ENCODE peak calls at places on chromosomes 7 and 10, in five cellular contexts. T is mammary epithelial cell, P is fibroblast of lung, Y is PC-3, H is tibial artery. U is an unnamed sample. For H3K27me3, the result is how much of the 10 kb centered on the place peaks cover.

GRCh38 chr7:76201732-76202665 is at the start of gene SRRM3:
- DNase-seq in T (peak), P (peak), Y (peak), H (peak), U (no peak)

GRCh38 chr7:105765846-105766245 is 110.6 kb downstream of the ATXN7L1 start:
- DNase-seq in T (no peak), P (peak), Y (no peak), H (no peak), U (no peak)

GRCh38 chr7:79182283-79182682 is 271.2 kb downstream of the MAGI2 start:
- DNase-seq in T (peak), P (peak), Y (peak), H (no peak), U (no peak)

GRCh38 chr10:59881640-59882039 is 24.7 kb downstream of the CCDC6 start:
- DNase-seq in T (no peak), P (no peak), Y (no peak), H (no peak), U (no peak)

GRCh38 chr10:21417172-21417712 is 108.2 kb downstream of the SKIDA1 start:
- DNase-seq in T (no peak), P (no peak), Y (no peak), H (no peak), U (no peak)

GRCh38 chr10:51806079-51806835 is 106.9 kb upstream of the CSTF2T start:
- DNase-seq in T (no peak), P (peak), Y (peak), H (no peak), U (no peak)

GRCh38 chr7:44103941-44104879 is at the start of gene AEBP1:
- DNase-seq in T (no peak), P (peak), Y (no peak), H (peak), U (peak)

GRCh38 chr7:100629117-100629711 is 12.1 kb downstream of the TFR2 start:
- DNase-seq in T (no peak), P (no peak), Y (peak), H (no peak), U (peak)

GRCh38 chr10:113704637-113705343 is 25.1 kb downstream of the CASP7 start:
- DNase-seq in T (peak), P (peak), Y (peak), H (no peak), U (peak)

GRCh38 chr7:1948887-1949680 is 279.0 kb downstream of the ELFN1 start:
- DNase-seq in T (no peak), P (no peak), Y (no peak), H (no peak), U (no peak)

DNA sequence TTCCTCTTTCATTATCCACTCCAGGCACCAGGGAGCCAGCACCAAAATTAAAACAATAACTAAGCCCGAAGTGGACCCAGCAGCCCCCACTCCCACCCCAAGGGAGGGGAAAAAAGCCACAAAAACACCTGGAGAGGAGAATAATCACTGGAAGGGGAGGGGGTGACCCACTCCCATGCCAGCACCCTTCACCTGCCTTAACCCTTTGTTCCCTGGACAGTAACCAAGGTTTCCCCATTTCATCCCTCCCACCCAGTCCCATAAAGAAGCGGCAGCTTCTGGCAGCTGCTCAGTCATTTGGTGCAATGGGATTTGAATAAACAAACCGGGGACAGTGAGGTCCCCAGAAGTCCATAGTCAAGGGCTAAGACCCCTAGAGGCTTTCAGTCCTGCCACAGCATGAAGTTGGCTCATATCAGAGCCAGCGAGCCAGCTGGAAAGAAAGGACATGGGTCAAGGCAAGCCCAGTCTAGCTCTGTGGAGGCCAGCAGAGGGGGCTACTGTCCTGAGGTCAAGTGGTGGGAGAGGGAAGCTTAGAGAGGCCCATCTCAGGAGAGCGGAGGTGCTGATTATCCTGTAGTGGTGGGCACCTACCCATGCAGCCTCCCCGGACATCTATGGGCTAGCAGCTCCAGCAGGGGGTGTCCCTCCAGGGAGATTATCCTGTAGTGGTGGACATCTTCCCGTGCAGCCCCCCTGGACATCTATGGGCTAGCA is 58.8 kb upstream of the LBX1 start:
- DNase-seq in T (no peak), P (peak), Y (peak), H (no peak), U (peak)
- H3K27me3 ChIP-seq in T (under half), P (under half), Y (under half), H (half or more), U (under half)

DNA sequence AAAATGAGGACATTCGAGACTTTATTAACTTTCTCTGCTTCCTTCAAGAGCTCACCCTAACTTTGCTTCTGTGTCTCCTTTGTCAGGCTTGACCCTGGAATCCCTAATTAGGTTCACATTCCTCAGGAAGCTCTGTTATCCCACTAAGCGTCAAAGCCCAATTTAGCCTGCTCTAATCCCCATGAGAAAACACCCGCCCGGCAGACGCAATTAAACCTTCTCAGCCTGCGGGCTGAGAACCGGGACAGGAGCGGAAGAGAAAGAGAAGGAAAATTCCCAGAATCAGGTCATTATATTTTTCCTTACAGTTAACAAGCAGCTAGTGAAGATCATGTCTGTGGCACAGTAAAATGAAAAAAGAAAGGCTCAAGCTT is 93.0 kb downstream of the TNS3 start:
- DNase-seq in T (no peak), P (no peak), Y (no peak), H (no peak), U (peak)
- H3K27ac ChIP-seq in T (no peak), P (no peak), Y (no peak), H (peak), U (no peak)

DNA sequence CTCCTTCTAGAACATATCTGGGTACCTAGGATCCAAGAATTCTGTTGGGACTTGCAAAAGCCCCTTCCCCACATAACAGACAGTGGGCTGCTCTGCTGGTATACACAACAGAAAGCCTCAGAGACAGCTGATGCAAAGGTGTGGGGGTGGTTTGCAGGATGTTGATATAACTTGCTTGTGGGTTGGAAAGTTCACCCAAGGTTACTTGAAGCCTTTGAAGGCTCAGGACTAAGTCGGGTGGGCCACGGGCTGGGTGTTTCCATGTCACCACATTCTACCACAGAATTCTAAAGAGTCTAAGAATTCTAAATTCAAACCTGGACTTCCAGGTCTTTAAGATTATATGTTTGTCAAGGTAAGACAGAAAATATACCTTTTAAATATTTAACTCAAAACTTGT is 7.4 kb upstream of the NRCAM start:
- DNase-seq in T (no peak), P (no peak), Y (no peak), H (no peak), U (no peak)
- H3K27me3 ChIP-seq in T (under half), P (under half), Y (under half), H (under half), U (under half)

GRCh38 chr10:62056219-62056618 is 154.7 kb downstream of the ARID5B start:
- DNase-seq in T (no peak), P (no peak), Y (no peak), H (no peak), U (no peak)
- H3K27ac ChIP-seq in T (no peak), P (peak), Y (no peak), H (peak), U (no peak)

DNA sequence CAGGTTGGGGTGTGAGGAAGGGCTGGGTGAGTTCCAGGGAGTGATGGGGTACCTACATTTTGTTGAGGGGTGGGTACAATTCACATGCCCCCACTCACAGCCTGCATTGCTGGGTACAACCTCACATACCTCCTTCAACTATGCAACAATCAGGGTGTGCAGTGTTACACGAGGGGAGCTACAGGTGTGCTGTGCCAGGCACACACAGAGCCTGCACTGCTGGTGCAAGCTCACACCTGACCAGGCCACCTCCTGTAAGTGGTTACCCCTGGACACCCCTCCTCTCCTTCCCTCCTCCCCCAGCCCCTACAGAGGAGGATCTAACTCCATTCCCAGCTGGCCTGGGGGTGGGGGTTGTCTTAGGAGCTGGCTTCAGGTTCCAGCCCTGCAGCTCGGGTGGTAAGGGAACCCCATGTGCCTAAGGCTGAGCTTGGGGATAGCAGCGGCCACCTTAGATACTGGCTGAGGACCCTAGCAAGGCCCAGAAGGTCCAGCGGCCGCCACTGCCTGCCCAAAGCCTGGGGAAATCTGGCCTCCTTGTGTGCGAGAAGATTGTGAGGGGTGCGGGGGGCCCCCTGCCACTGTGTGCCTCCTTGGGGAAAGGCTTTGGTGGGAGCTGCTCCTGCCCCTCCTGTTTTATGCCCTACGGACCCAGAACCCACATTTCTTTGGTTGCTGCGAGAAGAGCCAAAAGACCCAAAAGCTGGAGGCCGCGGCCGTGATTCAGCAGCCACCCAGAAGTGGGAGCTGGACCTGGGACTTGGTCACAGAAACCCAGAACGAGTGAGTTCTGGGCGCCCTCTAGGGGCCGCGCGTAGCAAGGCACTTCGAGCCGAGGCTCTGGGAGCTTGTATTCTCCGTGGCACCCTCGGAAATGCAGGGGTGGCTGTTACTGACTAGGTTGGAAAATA is 10.8 kb downstream of the TLX1 start:
- DNase-seq in T (peak), P (peak), Y (peak), H (peak), U (peak)
- H3K27me3 ChIP-seq in T (under half), P (half or more), Y (under half), H (half or more), U (under half)

DNA sequence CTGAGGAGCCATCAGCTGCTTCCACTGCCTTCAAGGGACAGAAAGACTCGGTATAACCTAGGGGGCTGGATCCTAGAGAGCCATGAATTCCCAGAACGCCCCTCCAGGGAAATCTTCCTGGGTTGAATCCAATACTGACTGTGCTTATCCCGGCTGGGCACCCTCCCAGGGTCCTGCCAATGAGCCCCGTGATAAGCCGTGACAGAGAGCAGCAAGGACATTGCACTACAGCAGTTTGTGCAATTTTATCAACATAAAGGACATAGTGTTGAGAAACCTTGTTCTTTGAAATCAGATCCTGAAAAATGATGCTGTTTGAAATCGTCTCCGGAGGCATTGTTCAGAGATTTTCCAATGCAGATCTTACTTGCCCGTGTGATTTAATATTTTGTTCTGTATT is 18.8 kb downstream of the AKR1B1 start:
- DNase-seq in T (no peak), P (no peak), Y (no peak), H (no peak), U (no peak)
- H3K27ac ChIP-seq in T (no peak), P (no peak), Y (no peak), H (no peak), U (no peak)

GRCh38 chr7:131625817-131626372 is 69.5 kb upstream of the PODXL start:
- DNase-seq in T (peak), P (peak), Y (peak), H (no peak), U (peak)

GRCh38 chr7:131629203-131629871 is 72.9 kb upstream of the PODXL start:
- DNase-seq in T (peak), P (peak), Y (peak), H (no peak), U (no peak)

GRCh38 chr7:131626643-131627042 is 70.2 kb upstream of the PODXL start:
- DNase-seq in T (no peak), P (no peak), Y (no peak), H (no peak), U (no peak)

GRCh38 chr7:131628634-131629033 is 72.2 kb upstream of the PODXL start:
- DNase-seq in T (no peak), P (no peak), Y (no peak), H (no peak), U (no peak)

GRCh38 chr7:131627589-131628212 is 71.3 kb upstream of the PODXL start:
- DNase-seq in T (no peak), P (no peak), Y (no peak), H (no peak), U (no peak)
- H3K27me3 ChIP-seq in T (under half), P (under half), Y (under half), H (under half), U (under half)

DNA sequence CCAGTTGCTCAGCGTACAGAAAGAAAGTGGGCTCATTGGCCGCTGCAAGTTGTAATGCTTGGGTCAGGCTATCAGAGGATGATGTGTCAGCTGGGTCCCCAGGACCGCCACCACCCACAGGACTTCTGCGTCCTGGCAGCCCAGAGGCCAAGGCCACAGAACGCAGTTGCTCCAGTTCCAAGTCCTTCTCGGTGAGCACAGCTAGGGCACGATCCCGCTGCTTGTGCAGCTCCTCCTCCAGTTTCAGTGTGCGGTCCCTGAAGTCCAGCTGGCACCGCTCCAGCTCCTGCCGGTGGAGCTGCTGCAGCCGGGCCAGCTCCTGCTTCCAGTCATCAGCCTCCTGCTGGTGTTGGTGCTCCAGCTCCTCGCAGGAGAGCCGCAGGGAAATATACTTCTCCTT is 3.0 kb downstream of the GCC1 start:
- DNase-seq in T (no peak), P (peak), Y (no peak), H (no peak), U (no peak)
- H3K27ac ChIP-seq in T (no peak), P (no peak), Y (no peak), H (no peak), U (no peak)

U was measured in WERI-Rb-1.